ENCODE peak calls at places on chromosomes 6 and 20, in five cellular contexts. L is K562, J is HEK293T, O is HCT116, C is WTC11. A is an unnamed sample.

GRCh38 chr6:126118058-126118759 is 131.9 kb downstream of the TRMT11 start:
- DNase-seq in L (peak), C (no peak), J (no peak), O (no peak), A (no peak)

GRCh38 chr6:311679-312220 is 19.5 kb downstream of the DUSP22 start:
- DNase-seq in J (no peak), L (no peak), O (no peak), C (no peak), A (no peak)

GRCh38 chr6:132213191-132213590 is 188.1 kb downstream of the MOXD1 start:
- DNase-seq in O (no peak), J (no peak), L (no peak), C (no peak), A (no peak)

GRCh38 chr6:74073896-74074295 is 377.9 kb downstream of the CD109 start:
- DNase-seq in C (no peak), L (no peak), J (no peak), O (no peak), A (no peak)

GRCh38 chr20:53774487-53775203 is 181.0 kb upstream of the ZNF217 start:
- DNase-seq in C (no peak), J (no peak), L (no peak), O (peak), A (no peak)

GRCh38 chr20:7980332-7981046 is 39.1 kb downstream of the TMX4 start:
- DNase-seq in L (peak), J (peak), C (peak), O (peak), A (peak)

GRCh38 chr6:32092760-32093497 is 16.2 kb downstream of the TNXB start:
- DNase-seq in J (no peak), C (no peak), O (no peak), L (no peak), A (no peak)

GRCh38 chr20:36099106-36099505 is 55.4 kb upstream of the EPB41L1 start:
- DNase-seq in C (no peak), O (no peak), L (no peak), J (no peak), A (no peak)

GRCh38 chr20:18016772-18017171 is 40.9 kb downstream of the OVOL2 start:
- DNase-seq in J (no peak), O (no peak), C (no peak), L (no peak), A (no peak)

GRCh38 chr20:31675828-31676533 is 38.3 kb downstream of the COX4I2 start:
- DNase-seq in O (no peak), L (peak), C (no peak), J (no peak), A (no peak)
- TF ChIP-seq SP1 in O (no peak), L (peak), C (no peak), J (no peak), A (no peak)

DNA sequence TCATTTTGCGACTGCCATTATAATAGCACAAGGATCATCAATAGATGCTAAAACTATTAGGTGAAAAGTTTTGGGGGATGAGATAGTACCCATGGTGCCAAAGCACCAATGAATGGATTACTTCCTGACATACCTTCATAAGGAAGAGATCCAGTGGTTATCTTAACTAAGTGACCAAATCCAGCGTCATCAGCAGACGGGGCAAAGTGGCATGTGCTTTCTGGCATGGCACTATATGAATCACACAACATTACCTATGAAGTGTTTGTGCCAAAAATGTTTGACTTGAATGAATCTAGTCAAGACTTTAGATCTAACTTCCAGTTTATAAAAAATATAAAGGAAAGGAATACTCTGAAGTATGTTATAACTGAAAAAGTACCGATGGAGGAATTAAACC is 10.8 kb downstream of the TRIM26 start:
- DNase-seq in O (no peak), J (no peak), C (no peak), L (no peak), A (no peak)
- TF ChIP-seq SP1 in O (no peak), J (no peak), C (no peak), L (no peak), A (no peak)

GRCh38 chr6:156262014-156262413 is 515.2 kb upstream of the ARID1B start:
- DNase-seq in J (no peak), O (no peak), C (no peak), L (no peak), A (no peak)
- TF ChIP-seq SP1 in J (no peak), O (no peak), C (no peak), L (no peak), A (no peak)

GRCh38 chr6:29251741-29252140 is 49.8 kb upstream of the OR14J1 start:
- DNase-seq in O (no peak), C (no peak), J (no peak), L (no peak), A (no peak)
- TF ChIP-seq SP1 in O (no peak), C (no peak), J (no peak), L (no peak), A (no peak)

DNA sequence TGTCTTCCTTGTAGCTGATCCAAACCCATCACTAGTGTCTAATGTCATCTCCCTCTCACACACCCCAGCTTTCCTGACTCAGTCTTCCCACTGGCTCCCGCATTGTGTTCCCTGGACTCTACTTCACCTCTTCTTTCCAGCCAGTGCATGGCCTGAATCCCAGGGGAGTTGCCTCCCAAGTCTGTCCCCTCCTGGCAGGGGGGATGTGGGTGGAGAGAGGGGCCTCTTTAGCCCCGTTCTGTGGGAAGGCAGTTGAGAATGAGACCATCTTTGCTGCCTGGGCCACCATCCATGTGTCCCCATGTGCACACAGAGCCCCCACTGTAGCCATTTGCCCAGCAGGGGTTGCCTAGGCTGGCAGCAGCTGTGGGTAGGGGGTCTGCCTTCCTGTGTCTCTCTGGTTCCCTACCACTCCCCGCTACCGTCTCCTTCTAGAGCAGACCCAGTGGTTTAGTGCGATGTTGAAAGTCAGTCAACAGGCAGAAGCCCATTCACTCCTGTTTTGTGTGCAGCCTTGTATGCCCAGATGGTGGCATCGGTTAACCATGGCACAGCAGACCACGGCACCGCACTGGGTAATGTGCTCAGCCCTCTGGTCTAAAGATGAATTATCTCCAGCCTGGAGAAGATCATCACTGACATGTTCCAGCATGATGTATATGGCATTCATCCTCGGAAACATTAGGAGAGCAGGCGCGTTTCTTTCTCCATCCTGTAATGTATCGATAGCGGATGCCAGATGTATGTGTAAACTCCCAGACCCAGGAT is 178.8 kb upstream of the SNX9 start:
- DNase-seq in J (no peak), O (no peak), L (no peak), C (no peak), A (no peak)
- TF ChIP-seq SP1 in J (no peak), O (no peak), L (no peak), C (no peak), A (no peak)